ENCODE peak calls at places on chromosome 15, in five cellular contexts. S is psoas muscle, L is IMR-90, K is tibial artery, D is GM10248. F is an unnamed sample.

GRCh38 chr15:42419369-42419768 is 60.1 kb downstream of the CAPN3 start:
- DNase-seq in S (no peak), L (no peak), K (no peak), D (no peak), F (no peak)

GRCh38 chr15:68818088-68818670 is 2.5 kb downstream of the ANP32A start:
- DNase-seq in S (peak; percentile 85), L (peak; percentile 54), K (peak; percentile 66), D (peak; percentile 61), F (peak; percentile 89)

GRCh38 chr15:38701134-38701533 is 136.5 kb upstream of the RASGRP1 start:
- DNase-seq in S (no peak), L (peak; percentile 26), K (no peak), D (no peak), F (no peak)

GRCh38 chr15:92051726-92052125 is 198.2 kb downstream of the SLCO3A1 start:
- DNase-seq in S (no peak), L (no peak), K (no peak), D (no peak), F (no peak)

GRCh38 chr15:25346371-25346770 is 92.5 kb downstream of the UBE3A start:
- DNase-seq in S (no peak), L (no peak), K (no peak), D (no peak), F (no peak)

GRCh38 chr15:81297580-81298575 is 26.1 kb downstream of the STARD5 start:
- DNase-seq in S (no peak), L (no peak), K (no peak), D (no peak), F (no peak)

GRCh38 chr15:84826369-84826823 is 9.2 kb downstream of the ALPK3 start:
- DNase-seq in S (peak; percentile 74), L (no peak), K (peak; percentile 65), D (peak; percentile 45), F (no peak)

GRCh38 chr15:101641134-101641764 is 10.9 kb downstream of the TM2D3 start:
- DNase-seq in S (peak; percentile 76), L (peak; percentile 73), K (peak; percentile 74), D (peak; percentile 66), F (no peak)

GRCh38 chr15:35912196-35912595 is 366.2 kb upstream of the DPH6 start:
- DNase-seq in S (no peak), L (peak; percentile 13), K (no peak), D (no peak), F (no peak)

GRCh38 chr15:67147410-67147949 is 82.1 kb downstream of the SMAD3 start:
- DNase-seq in S (no peak), L (no peak), K (no peak), D (no peak), F (no peak)

GRCh38 chr15:87764461-87765236 is 491.9 kb downstream of the NTRK3 start:
- DNase-seq in S (no peak), L (peak; percentile 72), K (no peak), D (no peak), F (no peak)

GRCh38 chr15:81050806-81051205 is 50.1 kb downstream of the TLNRD1 start:
- DNase-seq in S (no peak), L (no peak), K (no peak), D (no peak), F (no peak)

GRCh38 chr15:29090617-29091466 is 178.8 kb downstream of the NSMCE3 start:
- DNase-seq in S (no peak), L (peak; percentile 11), K (peak; percentile 15), D (no peak), F (no peak)

GRCh38 chr15:96273317-96274086 is 57.0 kb upstream of the NR2F2 start:
- DNase-seq in S (no peak), L (peak; percentile 100), K (no peak), D (no peak), F (no peak)

GRCh38 chr15:61025283-61025682 is 203.8 kb downstream of the RORA start:
- DNase-seq in S (no peak), L (peak; percentile 70), K (no peak), D (no peak), F (no peak)

GRCh38 chr15:51575775-51576174 is 46.8 kb downstream of the DMXL2 start:
- DNase-seq in S (no peak), L (no peak), K (no peak), D (no peak), F (no peak)

GRCh38 chr15:55254916-55255679 is 34.5 kb downstream of the RAB27A start:
- DNase-seq in S (no peak), L (no peak), K (no peak), D (peak; percentile 37), F (no peak)

GRCh38 chr15:68204776-68205557 is at the start of gene CALML4:
- DNase-seq in S (peak; percentile 78), L (no peak), K (peak; percentile 66), D (no peak), F (no peak)

GRCh38 chr15:67068724-67069400 is 3.5 kb downstream of the SMAD3 start:
- DNase-seq in S (no peak), L (peak; percentile 63), K (no peak), D (no peak), F (no peak)

GRCh38 chr15:63135804-63136203 is 14.1 kb downstream of the LACTB start:
- DNase-seq in S (no peak), L (peak; percentile 90), K (no peak), D (no peak), F (no peak)

GRCh38 chr15:66741646-66742045 is 39.6 kb downstream of the SMAD6 start:
- DNase-seq in S (no peak), L (no peak), K (no peak), D (no peak), F (no peak)

GRCh38 chr15:81765816-81766215 is 280.0 kb downstream of the MEX3B start:
- DNase-seq in S (no peak), L (no peak), K (no peak), D (no peak), F (no peak)

GRCh38 chr15:64877435-64877834 is 34.3 kb upstream of the ANKDD1A start:
- DNase-seq in S (peak; percentile 80), L (no peak), K (peak; percentile 78), D (no peak), F (no peak)

GRCh38 chr15:85318732-85319076 is 61.7 kb upstream of the AKAP13 start:
- DNase-seq in S (no peak), L (no peak), K (no peak), D (no peak), F (no peak)

GRCh38 chr15:44102675-44103254 is 92.3 kb downstream of the FRMD5 start:
- DNase-seq in S (no peak), L (peak; percentile 99), K (peak; percentile 47), D (no peak), F (no peak)

GRCh38 chr15:60412026-60412425 is 14.2 kb upstream of the ANXA2 start:
- DNase-seq in S (no peak), L (no peak), K (no peak), D (no peak), F (no peak)

GRCh38 chr15:83472151-83472550 is 25.0 kb downstream of the SH3GL3 start:
- DNase-seq in S (no peak), L (no peak), K (no peak), D (no peak), F (no peak)

GRCh38 chr15:52787549-52788098 is 2.5 kb downstream of the ONECUT1 start:
- DNase-seq in S (no peak), L (no peak), K (no peak), D (peak; percentile 14), F (no peak)

GRCh38 chr15:91882858-91883586 is 29.5 kb downstream of the SLCO3A1 start:
- DNase-seq in S (peak; percentile 53), L (peak; percentile 60), K (no peak), D (no peak), F (no peak)

GRCh38 chr15:27842526-27842925 is 256.6 kb downstream of the OCA2 start:
- DNase-seq in S (peak; percentile 28), L (no peak), K (no peak), D (no peak), F (no peak)

GRCh38 chr15:100919481-100920405 is 586 bp downstream of the LRRK1 start:
- DNase-seq in S (no peak), L (peak; percentile 19), K (no peak), D (no peak), F (no peak)

DNA sequence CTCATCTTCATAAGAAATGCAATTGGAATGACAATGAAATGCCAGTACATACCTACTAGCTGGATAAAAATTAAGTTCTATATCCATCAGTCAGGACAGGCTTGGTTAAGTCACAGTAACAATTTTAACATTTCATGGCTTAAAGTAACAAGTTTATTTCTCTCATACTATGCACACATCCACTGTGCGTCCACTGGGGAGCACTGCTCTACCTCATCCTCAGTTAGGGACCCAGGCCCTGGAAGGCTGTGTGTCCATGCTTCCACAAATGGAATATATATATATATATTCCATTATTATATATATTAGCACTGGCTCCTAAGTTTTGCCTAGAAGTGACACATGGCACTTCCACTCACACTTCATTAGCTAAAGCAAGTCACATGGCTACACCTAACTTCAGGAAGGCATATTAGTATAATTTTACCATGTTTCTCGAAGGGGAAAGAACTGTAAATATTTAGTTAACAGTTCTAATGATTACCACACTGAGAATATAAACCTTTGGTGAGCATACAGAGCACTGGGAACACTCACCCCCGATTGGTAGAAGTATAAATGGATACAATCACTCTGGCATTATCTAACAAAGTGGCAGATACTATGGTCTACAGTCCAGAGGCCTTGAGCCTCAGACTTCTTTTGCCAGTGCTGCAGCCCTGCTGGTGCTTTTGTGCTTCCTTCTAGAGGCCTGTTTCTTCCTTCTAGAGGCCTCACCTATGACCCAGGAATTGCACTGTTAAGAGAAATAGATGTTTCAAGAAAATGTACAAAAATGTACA is 28.6 kb downstream of the AP3S2 start:
- DNase-seq in S (no peak), L (no peak), K (no peak), D (no peak), F (no peak)
- TF ChIP-seq CTCF in S (no peak), L (no peak), K (no peak), D (no peak), F (no peak)

GRCh38 chr15:48300038-48300437 is 31.2 kb upstream of the DUT start:
- DNase-seq in S (no peak), L (no peak), K (no peak), D (no peak), F (no peak)
- TF ChIP-seq CTCF in S (no peak), L (no peak), K (no peak), D (no peak), F (no peak)

GRCh38 chr15:71572452-71573053 is 237.8 kb upstream of the NR2E3 start:
- DNase-seq in S (no peak), L (no peak), K (no peak), D (no peak), F (no peak)
- TF ChIP-seq CTCF in S (no peak), L (peak; percentile 13), K (no peak), D (no peak), F (no peak)

GRCh38 chr15:89139613-89140499 is 51.6 kb downstream of the ABHD2 start:
- DNase-seq in S (peak; percentile 70), L (no peak), K (no peak), D (no peak), F (no peak)
- TF ChIP-seq CTCF in S (peak; percentile 12), L (peak; percentile 14), K (peak; percentile 2), D (no peak), F (peak; percentile 22)

DNA sequence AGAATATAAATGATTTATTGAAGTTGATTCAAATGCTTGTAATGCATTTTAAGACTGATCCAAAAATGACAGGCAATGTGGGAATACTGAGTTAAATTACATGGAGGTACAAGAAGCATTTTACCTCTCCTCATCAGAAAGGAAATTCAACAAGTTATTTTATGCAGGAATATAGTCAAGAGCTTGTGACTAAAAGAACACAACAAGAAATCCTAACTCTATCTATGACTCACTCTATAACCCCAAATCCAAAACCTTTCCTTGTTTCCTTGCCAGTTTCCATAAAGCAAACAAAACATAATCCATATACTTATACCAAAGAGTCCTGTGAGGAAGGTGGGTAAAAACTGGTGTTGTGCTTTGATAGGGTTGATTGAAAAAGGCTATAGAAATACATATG is 30.8 kb downstream of the SIN3A start:
- DNase-seq in S (no peak), L (peak; percentile 62), K (no peak), D (no peak), F (no peak)
- TF ChIP-seq CTCF in S (no peak), L (no peak), K (no peak), D (no peak), F (no peak)

F was measured in osteocyte.